ENCODE peak calls at places on chromosomes 13 and 19, in nine cellular contexts. A, P, R, D, Q, V, S, I and J are unnamed samples.

GRCh38 chr19:45676851-45677263 is 8.8 kb downstream of the GIPR start:
- DNase-seq in A (no peak), P (no peak), R (no peak), D (no peak), Q (peak; percentile 32), V (no peak), S (no peak), I (no peak), J (no peak)

GRCh38 chr13:100630564-100630963 is 42.0 kb upstream of the GGACT start:
- DNase-seq in A (no peak), P (no peak), R (no peak), D (no peak), Q (no peak), V (no peak), S (no peak), I (no peak), J (no peak)

GRCh38 chr13:75478659-75479058 is 3.3 kb downstream of the TBC1D4 start:
- DNase-seq in A (no peak), P (no peak), R (no peak), D (no peak), Q (no peak), V (no peak), S (no peak), I (no peak), J (no peak)

GRCh38 chr13:114077121-114077937 is 55.1 kb downstream of the RASA3 start:
- DNase-seq in A (no peak), P (no peak), R (no peak), D (no peak), Q (no peak), V (no peak), S (no peak), I (no peak), J (no peak)

GRCh38 chr19:21109116-21109515 is 27.1 kb downstream of the ZNF714 start:
- DNase-seq in A (no peak), P (no peak), R (peak; percentile 5), D (no peak), Q (no peak), V (peak; percentile 55), S (no peak), I (no peak), J (no peak)

GRCh38 chr19:16283103-16283469 is 41.5 kb upstream of the KLF2 start:
- DNase-seq in A (no peak), P (no peak), R (no peak), D (no peak), Q (no peak), V (no peak), S (no peak), I (no peak), J (no peak)

GRCh38 chr19:12880551-12881171 is 588 bp downstream of the DNASE2 start:
- DNase-seq in A (no peak), P (no peak), R (peak; percentile 50), D (peak; percentile 55), Q (no peak), V (peak; percentile 40), S (no peak), I (no peak), J (no peak)

GRCh38 chr19:11373166-11373884 is 1.1 kb upstream of the SWSAP1 start:
- DNase-seq in A (no peak), P (no peak), R (no peak), D (no peak), Q (no peak), V (peak; percentile 28), S (no peak), I (no peak), J (no peak)

GRCh38 chr19:11378319-11379189 is 4.1 kb downstream of the SWSAP1 start:
- DNase-seq in A (peak; percentile 58), P (no peak), R (peak; percentile 77), D (peak; percentile 66), Q (no peak), V (peak; percentile 91), S (peak; percentile 87), I (no peak), J (no peak)

GRCh38 chr19:49555600-49556411 is 24.6 kb downstream of the NOSIP start:
- DNase-seq in A (no peak), P (peak; percentile 60), R (peak; percentile 71), D (peak; percentile 54), Q (peak; percentile 82), V (peak; percentile 53), S (no peak), I (no peak), J (peak; percentile 40)

GRCh38 chr13:39100996-39101751 is 62.9 kb downstream of the NHLRC3 start:
- DNase-seq in A (peak; percentile 62), P (no peak), R (no peak), D (no peak), Q (no peak), V (no peak), S (no peak), I (no peak), J (no peak)